ENCODE peak calls at places on chromosomes 2 and 18, in seven cellular contexts. X, H, Y, N, R, P and Z are unnamed samples.

GRCh38 chr2:195603408-195603807 is 53.6 kb upstream of the SLC39A10 start:
- DNase-seq in N (no peak), R (no peak), H (no peak), Y (no peak), X (no peak), P (no peak), Z (no peak)

GRCh38 chr2:196244516-196244915 is 73.1 kb upstream of the STK17B start:
- DNase-seq in N (no peak), Y (no peak), R (no peak), P (no peak), H (no peak), X (no peak), Z (no peak)

GRCh38 chr18:22344908-22345670 is 72.6 kb downstream of the CTAGE1 start:
- DNase-seq in N (no peak), X (no peak), R (no peak), Y (no peak), H (no peak), P (no peak), Z (no peak)

GRCh38 chr2:176534798-176535479 is 265.7 kb downstream of the MTX2 start:
- DNase-seq in N (no peak), X (no peak), P (peak; percentile 94), Y (no peak), H (no peak), R (peak; percentile 18), Z (peak; percentile 92)

GRCh38 chr2:15836134-15836941 is 104.0 kb upstream of the MYCN start:
- DNase-seq in N (no peak), X (no peak), P (no peak), R (no peak), Y (no peak), H (no peak), Z (no peak)

GRCh38 chr18:44731866-44732555 is 51.3 kb downstream of the SETBP1 start:
- DNase-seq in X (peak; percentile 92), P (no peak), H (no peak), N (no peak), Y (no peak), R (peak; percentile 33), Z (no peak)

GRCh38 chr18:61896767-61897166 is 4.0 kb upstream of the RNF152 start:
- DNase-seq in H (no peak), N (peak; percentile 78), R (peak; percentile 76), P (no peak), X (peak; percentile 75), Y (no peak), Z (no peak)

GRCh38 chr18:79971986-79972385 is 7.5 kb downstream of the HSBP1L1 start:
- DNase-seq in H (no peak), R (no peak), Y (no peak), N (no peak), X (no peak), P (no peak), Z (no peak)